ENCODE peak calls at places on chromosomes 6 and 20, in ten cellular contexts. F is stimulated activated CD8-positive, alpha-beta memory T cell treated with anti-CD3 and anti-CD28 coated beads, Interleukin-15, amount 100 ng/mL, for 4 hours; S is EL; G is stimulated activated naive CD4-positive, alpha-beta T cell; D is NCI-H2081; V is hippocampal formation; M is foreskin fibroblast; A is PC-9; T is ascending aorta; H is activated T-cell treated with anti-CD3 and anti-CD28 coated beads for 48 hours. L is an unnamed sample.

GRCh38 chr6:169853196-169854082 is 102.0 kb downstream of the ERMARD start:
- DNase-seq in T (no peak), V (no peak), M (no peak), D (no peak), S (no peak), G (no peak), H (no peak), F (no peak), A (no peak), L (no peak)

GRCh38 chr6:161575508-161576254 is 301.8 kb upstream of the AGPAT4 start:
- DNase-seq in D (no peak), H (no peak), M (peak), G (no peak), A (no peak), F (no peak), V (no peak), T (no peak), S (no peak), L (no peak)

GRCh38 chr6:155001482-155001881 is 6.4 kb downstream of the TIAM2 start:
- DNase-seq in V (no peak), F (no peak), S (no peak), M (peak), D (no peak), T (no peak), G (no peak), A (no peak), H (no peak), L (no peak)

GRCh38 chr20:24768977-24769675 is 179.9 kb upstream of the CST7 start:
- DNase-seq in T (peak), D (no peak), V (no peak), G (no peak), M (no peak), F (no peak), A (no peak), H (no peak), S (no peak), L (no peak)

GRCh38 chr6:3516094-3516493 is 59.2 kb upstream of the SLC22A23 start:
- DNase-seq in G (no peak), S (peak), V (no peak), D (no peak), M (peak), F (no peak), H (no peak), T (no peak), A (peak), L (no peak)

GRCh38 chr20:40821438-40821837 is 132.4 kb upstream of the MAFB start:
- DNase-seq in A (no peak), F (no peak), D (no peak), M (no peak), S (no peak), V (no peak), G (no peak), T (no peak), H (no peak), L (no peak)

GRCh38 chr6:80095600-80095999 is 10.9 kb upstream of the BCKDHB start:
- DNase-seq in S (no peak), H (no peak), G (no peak), D (no peak), T (no peak), V (no peak), M (no peak), F (no peak), A (no peak), L (no peak)

GRCh38 chr6:5379647-5380242 is 118.4 kb downstream of the FARS2 start:
- DNase-seq in M (peak), S (peak), D (peak), H (no peak), A (peak), F (no peak), G (no peak), T (no peak), V (no peak), L (no peak)

GRCh38 chr6:1393641-1394283 is 4.4 kb downstream of the FOXF2 start:
- DNase-seq in T (no peak), S (peak), A (no peak), V (no peak), G (no peak), H (no peak), D (no peak), M (peak), F (no peak), L (no peak)

GRCh38 chr20:5870462-5871021 is 79.8 kb downstream of the TRMT6 start:
- DNase-seq in M (peak), H (no peak), T (no peak), F (no peak), D (no peak), S (no peak), A (no peak), V (no peak), G (no peak), L (no peak)

GRCh38 chr6:111793711-111794111 is 79.5 kb downstream of the FYN start:
- DNase-seq in A (no peak), M (no peak), D (no peak), F (no peak), T (no peak), G (no peak), V (no peak), H (peak), S (no peak), L (no peak)

GRCh38 chr20:6142348-6142993 is 19.6 kb upstream of the FERMT1 start:
- DNase-seq in M (peak), V (peak), D (peak), T (no peak), A (peak), S (peak), G (no peak), F (no peak), H (peak), L (peak)

GRCh38 chr20:51156041-51156795 is 133.3 kb upstream of the KCNG1 start:
- DNase-seq in G (no peak), S (no peak), A (no peak), H (no peak), V (no peak), F (no peak), T (no peak), M (peak), D (no peak), L (no peak)

GRCh38 chr6:144500886-144501285 is 215.8 kb downstream of the UTRN start:
- DNase-seq in H (no peak), G (no peak), F (no peak), T (no peak), A (no peak), S (no peak), M (no peak), D (no peak), V (no peak), L (no peak)

GRCh38 chr20:36175016-36175415 is 20.5 kb downstream of the EPB41L1 start:
- DNase-seq in T (no peak), D (no peak), V (no peak), S (peak), A (no peak), F (no peak), G (no peak), M (peak), H (no peak), L (no peak)

GRCh38 chr20:63344151-63344470 is 17.0 kb downstream of the CHRNA4 start:
- DNase-seq in T (no peak), D (no peak), M (no peak), S (no peak), A (no peak), H (no peak), F (no peak), V (no peak), G (no peak), L (no peak)

GRCh38 chr20:32743237-32744112 is at the start of gene COMMD7:
- DNase-seq in G (peak), M (peak), H (peak), T (peak), F (peak), D (peak), V (peak), A (peak), S (peak), L (no peak)

GRCh38 chr20:50278684-50279531 is 88.3 kb downstream of the CEBPB start:
- DNase-seq in S (no peak), F (no peak), H (no peak), M (peak), D (no peak), V (no peak), A (peak), T (peak), G (no peak), L (no peak)

GRCh38 chr6:170209354-170210025 is 81.4 kb downstream of the DLL1 start:
- DNase-seq in D (no peak), T (peak), A (no peak), G (no peak), H (no peak), M (no peak), S (no peak), F (no peak), V (no peak), L (no peak)

GRCh38 chr6:34491091-34491430 is 25.2 kb downstream of the PACSIN1 start:
- DNase-seq in M (peak), F (no peak), H (no peak), T (no peak), G (no peak), A (no peak), V (no peak), S (peak), D (peak), L (no peak)

GRCh38 chr6:89530982-89531381 is 98.0 kb downstream of the ANKRD6 start:
- DNase-seq in M (no peak), F (no peak), S (no peak), G (no peak), D (peak), T (no peak), V (no peak), H (no peak), A (no peak), L (no peak)

GRCh38 chr6:124622351-124622750 is 339.9 kb upstream of the RNF217 start:
- DNase-seq in H (no peak), D (no peak), F (no peak), S (no peak), G (no peak), V (no peak), A (no peak), M (no peak), T (no peak), L (no peak)

GRCh38 chr20:7822772-7823171 is 117.5 kb downstream of the HAO1 start:
- DNase-seq in S (no peak), H (no peak), G (no peak), D (no peak), V (no peak), M (no peak), F (no peak), A (no peak), T (no peak), L (no peak)

GRCh38 chr20:42027746-42028268 is 409.6 kb upstream of the CHD6 start:
- DNase-seq in T (no peak), D (no peak), F (no peak), M (no peak), A (no peak), H (no peak), S (no peak), V (no peak), G (no peak), L (no peak)

GRCh38 chr6:165774903-165775608 is 112.0 kb upstream of the PDE10A start:
- DNase-seq in G (no peak), A (no peak), F (no peak), S (no peak), V (no peak), T (no peak), H (no peak), D (peak), M (no peak), L (no peak)

GRCh38 chr6:150806790-150807189 is 58.7 kb upstream of the MTHFD1L start:
- DNase-seq in M (no peak), V (no peak), H (no peak), G (no peak), F (no peak), S (no peak), D (no peak), A (peak), T (no peak), L (no peak)

GRCh38 chr6:45082091-45082490 is 246.0 kb upstream of the RUNX2 start:
- DNase-seq in F (no peak), G (no peak), H (no peak), M (no peak), D (no peak), A (no peak), V (no peak), T (no peak), S (no peak), L (no peak)

GRCh38 chr6:111957623-111958315 is 84.5 kb upstream of the FYN start:
- DNase-seq in D (peak), S (peak), G (no peak), A (no peak), F (no peak), V (no peak), M (no peak), T (no peak), H (no peak), L (no peak)

GRCh38 chr6:148311849-148312669 is 30.6 kb upstream of the SASH1 start:
- DNase-seq in A (no peak), H (no peak), G (no peak), D (no peak), M (no peak), V (no peak), S (no peak), F (no peak), T (no peak), L (no peak)

GRCh38 chr6:3194535-3195376 is 32.7 kb downstream of the TUBB2B start:
- DNase-seq in M (no peak), H (no peak), S (no peak), D (peak), V (peak), F (no peak), A (no peak), T (no peak), G (no peak), L (no peak)

GRCh38 chr20:43988867-43989266 is 74.2 kb downstream of the TOX2 start:
- DNase-seq in D (no peak), V (no peak), S (peak), T (no peak), F (no peak), A (no peak), G (no peak), M (peak), H (no peak), L (peak)

GRCh38 chr20:36582322-36582721 is 8.9 kb downstream of the TGIF2 start:
- DNase-seq in F (no peak), G (no peak), V (no peak), A (no peak), T (no peak), S (no peak), D (no peak), M (no peak), H (no peak), L (no peak)

GRCh38 chr6:17984822-17985660 is 2.4 kb downstream of the KIF13A start:
- DNase-seq in S (no peak), H (no peak), A (no peak), T (no peak), G (no peak), V (no peak), F (no peak), D (no peak), M (peak), L (no peak)